ENCODE peak calls at places on chromosome 12, in six cellular contexts. Z is thyroid gland, W is GM13977, G is HFFc6, S is lower leg skin, P is BE2C. N is an unnamed sample.

GRCh38 chr12:3641428-3641883 is 111.5 kb downstream of the CRACR2A start:
- DNase-seq in P (no peak), G (peak; percentile 82), S (no peak), Z (no peak), W (no peak), N (no peak)

GRCh38 chr12:132771126-132771838 is 9.7 kb upstream of the ANKLE2 start:
- DNase-seq in G (no peak), Z (no peak), W (peak; percentile 59), S (no peak), P (no peak), N (peak; percentile 61)

GRCh38 chr12:52238206-52238840 is 5.3 kb downstream of the KRT7 start:
- DNase-seq in W (no peak), Z (no peak), P (no peak), S (no peak), G (no peak), N (no peak)

GRCh38 chr12:38144049-38144448 is 172.5 kb upstream of the ALG10B start:
- DNase-seq in S (no peak), G (no peak), Z (no peak), P (no peak), W (no peak), N (no peak)

GRCh38 chr12:104725610-104726009 is 232.5 kb downstream of the SLC41A2 start:
- DNase-seq in Z (no peak), G (no peak), P (no peak), S (no peak), W (no peak), N (no peak)

GRCh38 chr12:59118356-59118755 is 198.1 kb upstream of the LRIG3 start:
- DNase-seq in S (no peak), G (no peak), Z (no peak), P (no peak), W (no peak), N (no peak)

GRCh38 chr12:129819391-129819790 is 84.4 kb downstream of the TMEM132D start:
- DNase-seq in W (no peak), G (no peak), P (no peak), S (no peak), Z (no peak), N (no peak)

GRCh38 chr12:113990548-113991223 is 24.6 kb upstream of the RBM19 start:
- DNase-seq in W (no peak), P (no peak), S (no peak), Z (no peak), G (no peak), N (no peak)

GRCh38 chr12:118346895-118347294 is 25.8 kb downstream of the TAOK3 start:
- DNase-seq in W (no peak), S (no peak), Z (peak; percentile 81), P (no peak), G (no peak), N (no peak)

GRCh38 chr12:58296818-58297217 is 355.5 kb downstream of the ATP23 start:
- DNase-seq in W (no peak), G (no peak), S (no peak), Z (no peak), P (no peak), N (no peak)

GRCh38 chr12:64452559-64453329 is 824 bp downstream of the TBK1 start:
- DNase-seq in W (peak; percentile 18), P (no peak), Z (no peak), S (peak; percentile 37), G (peak; percentile 83), N (peak; percentile 25)

GRCh38 chr12:6934110-6934509 is 6.4 kb downstream of the ATN1 start:
- DNase-seq in S (no peak), P (no peak), Z (no peak), W (no peak), G (peak; percentile 23), N (no peak)

GRCh38 chr12:47022296-47022695 is 57.1 kb upstream of the PCED1B start:
- DNase-seq in Z (no peak), G (peak; percentile 79), S (no peak), W (no peak), P (no peak), N (no peak)

GRCh38 chr12:19856389-19856788 is 417.1 kb downstream of the AEBP2 start:
- DNase-seq in P (no peak), S (no peak), Z (no peak), G (no peak), W (no peak), N (no peak)

GRCh38 chr12:12759234-12759915 is 26.1 kb upstream of the APOLD1 start:
- DNase-seq in G (no peak), W (no peak), Z (no peak), P (no peak), S (no peak), N (no peak)

GRCh38 chr12:15788266-15789214 is 648 bp downstream of the EPS8 start:
- DNase-seq in W (peak; percentile 27), S (peak; percentile 44), P (no peak), G (no peak), Z (peak; percentile 67), N (peak; percentile 34)

GRCh38 chr12:9634177-9634803 is 26.6 kb upstream of the KLRB1 start:
- DNase-seq in Z (peak; percentile 70), S (peak; percentile 50), W (peak; percentile 64), P (peak; percentile 51), G (peak; percentile 30), N (peak; percentile 69)

GRCh38 chr12:16573652-16574077 is 32.3 kb downstream of the LMO3 start:
- DNase-seq in S (no peak), W (no peak), Z (peak; percentile 84), P (no peak), G (no peak), N (no peak)

GRCh38 chr12:98085360-98085759 is 430.0 kb upstream of the TMPO start:
- DNase-seq in G (no peak), S (no peak), P (no peak), W (no peak), Z (no peak), N (no peak)

GRCh38 chr12:39672976-39673375 is 53.4 kb upstream of the ABCD2 start:
- DNase-seq in Z (no peak), W (no peak), S (no peak), P (no peak), G (no peak), N (no peak)

DNA sequence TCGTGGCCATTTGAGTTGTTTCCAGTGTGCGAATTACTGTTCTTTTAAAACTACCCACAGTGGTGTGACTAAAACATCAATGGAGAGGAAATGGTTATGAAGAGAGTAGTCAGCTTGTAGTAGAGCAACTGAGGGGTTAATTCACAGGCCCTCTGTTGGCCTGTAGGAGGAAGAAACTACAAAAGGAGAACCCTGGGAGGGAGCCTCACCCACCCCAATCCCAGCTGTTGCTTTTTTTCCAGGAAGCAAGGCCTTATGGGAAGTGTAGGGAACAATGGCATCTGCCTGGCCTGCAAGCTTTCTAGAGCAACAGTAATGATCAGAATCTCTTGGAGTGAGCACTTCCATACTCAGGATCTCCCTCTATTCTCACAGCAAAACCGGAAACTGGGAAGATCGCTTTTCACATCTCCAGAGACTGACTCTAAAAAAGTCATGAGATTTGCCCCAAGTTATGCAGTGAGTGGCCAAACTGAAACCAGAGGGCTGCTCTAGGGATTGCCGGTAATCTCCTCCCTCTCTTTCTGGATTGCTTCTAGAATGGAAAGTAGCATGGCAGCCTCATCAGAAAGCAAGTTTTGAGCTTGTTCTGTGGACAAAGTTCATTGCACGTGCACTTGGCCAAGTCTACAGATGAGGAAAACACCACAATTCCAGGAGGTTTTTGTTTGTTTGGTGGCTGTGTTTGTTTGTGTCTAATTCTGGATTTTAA is 125.2 kb upstream of the PWP1 start:
- DNase-seq in Z (no peak), P (no peak), W (no peak), G (no peak), S (no peak), N (no peak)
- TF ChIP-seq CTCF in Z (no peak), P (peak; percentile 13), W (no peak), G (no peak), S (no peak), N (no peak)

GRCh38 chr12:124725612-124726237 is 137.9 kb downstream of the SCARB1 start:
- DNase-seq in G (no peak), P (no peak), S (no peak), W (no peak), Z (no peak), N (no peak)

GRCh38 chr12:124725099-124725498 is 138.6 kb downstream of the SCARB1 start:
- DNase-seq in W (no peak), P (no peak), Z (no peak), G (no peak), S (no peak), N (no peak)

GRCh38 chr12:124730455-124730932 is 133.2 kb downstream of the SCARB1 start:
- DNase-seq in Z (peak; percentile 94), P (no peak), S (no peak), G (no peak), W (no peak), N (no peak)

GRCh38 chr12:124727244-124727673 is 136.4 kb downstream of the SCARB1 start:
- DNase-seq in P (peak; percentile 45), Z (peak; percentile 43), W (no peak), S (peak; percentile 80), G (peak; percentile 84), N (peak; percentile 68)

DNA sequence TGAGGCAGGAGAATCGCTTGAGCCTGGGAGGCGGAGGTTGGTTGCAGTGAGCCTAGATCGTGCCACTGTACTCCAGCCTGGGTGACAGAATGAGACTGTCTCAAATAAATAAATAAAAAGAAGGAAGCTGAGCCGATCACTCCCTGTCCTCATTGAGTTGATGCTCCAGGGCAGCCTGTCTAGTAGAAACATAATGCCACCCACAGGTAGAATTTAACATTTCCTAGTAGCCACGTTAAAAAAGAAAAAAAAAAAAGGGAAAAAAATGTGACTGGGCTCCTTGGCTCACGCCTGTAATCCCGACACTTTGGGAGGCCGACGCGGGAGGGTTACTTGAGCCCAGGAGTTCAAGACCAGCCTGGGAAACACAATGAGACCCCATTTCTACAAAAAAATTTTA is 135.7 kb downstream of the SCARB1 start:
- DNase-seq in W (no peak), S (no peak), G (no peak), Z (no peak), P (no peak), N (no peak)
- TF ChIP-seq CTCF in W (no peak), S (no peak), G (no peak), Z (no peak), P (no peak), N (no peak)

GRCh38 chr12:48459259-48459658 is 13.1 kb upstream of the ANP32D start:
- DNase-seq in P (no peak), G (no peak), Z (no peak), W (no peak), S (no peak), N (no peak)

GRCh38 chr12:48451372-48451771 is 21.0 kb upstream of the ANP32D start:
- DNase-seq in P (no peak), G (no peak), W (no peak), S (no peak), Z (no peak), N (no peak)

GRCh38 chr12:48455116-48455515 is 17.2 kb upstream of the ANP32D start:
- DNase-seq in G (no peak), S (no peak), Z (no peak), W (no peak), P (no peak), N (no peak)

GRCh38 chr12:48454675-48455074 is 17.7 kb upstream of the ANP32D start:
- DNase-seq in G (peak; percentile 47), Z (no peak), S (no peak), P (no peak), W (no peak), N (no peak)
- TF ChIP-seq CTCF in G (peak; percentile 73), Z (no peak), S (no peak), P (peak; percentile 6), W (peak; percentile 31), N (no peak)

DNA sequence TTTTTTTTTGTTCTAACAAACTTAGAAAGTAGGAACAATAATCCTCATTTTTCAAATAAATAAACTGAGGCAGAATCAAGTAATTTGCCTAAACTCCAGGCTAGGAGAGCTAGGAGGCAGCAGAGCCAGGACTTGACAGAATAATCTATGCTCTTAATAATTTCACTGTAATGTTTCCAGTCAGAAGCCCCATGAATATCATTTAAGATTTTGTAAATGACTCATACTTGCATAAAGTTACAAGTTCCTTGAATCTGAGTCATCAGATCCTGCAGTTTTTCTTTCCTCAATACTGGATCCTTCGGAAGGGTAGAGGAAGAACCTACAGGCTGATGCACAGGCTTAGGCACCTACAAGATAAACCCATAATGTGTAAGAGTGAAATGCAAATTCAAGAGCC is 29.0 kb downstream of the CAPRIN2 start:
- DNase-seq in W (no peak), G (peak; percentile 68), P (no peak), S (no peak), Z (no peak), N (no peak)
- TF ChIP-seq CTCF in W (no peak), G (no peak), P (no peak), S (no peak), Z (no peak), N (no peak)